ENCODE peak calls at places on chromosomes 7 and 10, in four cellular contexts. One of them, this sample, is unnamed.

GRCh38 chr10:88038268-88038667 is 174.8 kb downstream of the PTEN start:
- DNase-seq in mammary epithelial cell: no peak
- DNase-seq in K562: no peak
- DNase-seq in H9: no peak
- DNase-seq in this sample: no peak

GRCh38 chr10:11605807-11606408 is 5.5 kb downstream of the USP6NL start:
- DNase-seq in mammary epithelial cell: no peak
- DNase-seq in H9: no peak
- DNase-seq in K562: no peak
- DNase-seq in this sample: no peak

GRCh38 chr10:110779489-110779888 is 92.2 kb upstream of the PDCD4 start:
- DNase-seq in H9: no peak
- DNase-seq in mammary epithelial cell: no peak
- DNase-seq in K562: no peak
- DNase-seq in this sample: no peak

GRCh38 chr10:88428442-88428841 is 154.7 kb downstream of the RNLS start:
- DNase-seq in K562: no peak
- DNase-seq in mammary epithelial cell: peak
- DNase-seq in H9: no peak
- DNase-seq in this sample: no peak

GRCh38 chr10:49612513-49613159 is 1.2 kb upstream of the CHAT start:
- DNase-seq in mammary epithelial cell: no peak
- DNase-seq in K562: peak
- DNase-seq in H9: peak
- DNase-seq in this sample: no peak

GRCh38 chr7:77288676-77289320 is 89.2 kb upstream of the FGL2 start:
- DNase-seq in K562: no peak
- DNase-seq in H9: no peak
- DNase-seq in mammary epithelial cell: no peak
- DNase-seq in this sample: no peak

GRCh38 chr7:132656846-132657776 is 80.8 kb upstream of the PLXNA4 start:
- DNase-seq in H9: no peak
- DNase-seq in K562: peak
- DNase-seq in mammary epithelial cell: no peak
- DNase-seq in this sample: no peak

GRCh38 chr7:71144963-71145362 is 13.0 kb downstream of the GALNT17 start:
- DNase-seq in K562: no peak
- DNase-seq in mammary epithelial cell: no peak
- DNase-seq in H9: no peak
- DNase-seq in this sample: no peak

GRCh38 chr7:105664816-105665525 is 83.7 kb upstream of the EFCAB10 start:
- DNase-seq in mammary epithelial cell: no peak
- DNase-seq in K562: peak
- DNase-seq in H9: peak
- DNase-seq in this sample: no peak

GRCh38 chr10:4352566-4352961 is 473.4 kb upstream of the AKR1E2 start:
- DNase-seq in K562: no peak
- DNase-seq in mammary epithelial cell: no peak
- DNase-seq in H9: no peak
- DNase-seq in this sample: no peak

GRCh38 chr10:75042292-75042974 is 69.0 kb upstream of the SAMD8 start:
- DNase-seq in mammary epithelial cell: peak
- DNase-seq in H9: no peak
- DNase-seq in K562: no peak
- DNase-seq in this sample: no peak

GRCh38 chr7:158836692-158837091 is 7.4 kb upstream of the ESYT2 start:
- DNase-seq in mammary epithelial cell: no peak
- DNase-seq in K562: no peak
- DNase-seq in H9: no peak
- DNase-seq in this sample: no peak

GRCh38 chr7:75611557-75612178 is 119.5 kb downstream of the SPDYE5 start:
- DNase-seq in mammary epithelial cell: no peak
- DNase-seq in K562: no peak
- DNase-seq in H9: peak
- DNase-seq in this sample: peak

GRCh38 chr7:99422625-99423024 is 13.9 kb downstream of the BUD31 start:
- DNase-seq in K562: no peak
- DNase-seq in H9: no peak
- DNase-seq in mammary epithelial cell: no peak
- DNase-seq in this sample: no peak

GRCh38 chr7:80643336-80643925 is 5.0 kb downstream of the CD36 start:
- DNase-seq in K562: no peak
- DNase-seq in mammary epithelial cell: peak
- DNase-seq in H9: no peak
- DNase-seq in this sample: no peak

GRCh38 chr7:229184-229964 is 37.0 kb downstream of the FAM20C start:
- DNase-seq in H9: no peak
- DNase-seq in mammary epithelial cell: no peak
- DNase-seq in K562: no peak
- DNase-seq in this sample: no peak

GRCh38 chr10:110364531-110364937 is 59.8 kb upstream of the SMNDC1 start:
- DNase-seq in mammary epithelial cell: peak
- DNase-seq in K562: no peak
- DNase-seq in H9: no peak
- DNase-seq in this sample: no peak

GRCh38 chr10:87095241-87095945 is 387 bp downstream of the SHLD2 start:
- DNase-seq in H9: peak
- DNase-seq in K562: no peak
- DNase-seq in mammary epithelial cell: peak
- DNase-seq in this sample: peak

GRCh38 chr7:20784311-20785210 is 2.1 kb downstream of the SP8 start:
- DNase-seq in mammary epithelial cell: peak
- DNase-seq in K562: no peak
- DNase-seq in H9: peak
- DNase-seq in this sample: peak

GRCh38 chr10:95236068-95236903 is 42.2 kb downstream of the ACSM6 start:
- DNase-seq in K562: no peak
- DNase-seq in H9: no peak
- DNase-seq in mammary epithelial cell: peak
- DNase-seq in this sample: no peak

GRCh38 chr10:132136689-132137088 is 50.1 kb upstream of the DPYSL4 start:
- DNase-seq in mammary epithelial cell: no peak
- DNase-seq in K562: no peak
- DNase-seq in H9: no peak
- DNase-seq in this sample: no peak

GRCh38 chr7:76342222-76342621 is 16.6 kb downstream of the YWHAG start:
- DNase-seq in K562: no peak
- DNase-seq in H9: no peak
- DNase-seq in mammary epithelial cell: no peak
- DNase-seq in this sample: no peak

GRCh38 chr10:54496852-54497251 is 304.2 kb downstream of the PCDH15 start:
- DNase-seq in K562: no peak
- DNase-seq in mammary epithelial cell: no peak
- DNase-seq in H9: no peak
- DNase-seq in this sample: no peak

GRCh38 chr7:92242972-92243371 is 2.7 kb downstream of the KRIT1 start:
- DNase-seq in K562: no peak
- DNase-seq in mammary epithelial cell: no peak
- DNase-seq in H9: no peak
- DNase-seq in this sample: no peak

GRCh38 chr10:33247221-33247907 is 87.1 kb downstream of the NRP1 start:
- DNase-seq in K562: no peak
- DNase-seq in H9: no peak
- DNase-seq in mammary epithelial cell: peak
- DNase-seq in this sample: no peak

GRCh38 chr10:100963826-100964225 is 5.5 kb upstream of the SEMA4G start:
- DNase-seq in mammary epithelial cell: no peak
- DNase-seq in K562: no peak
- DNase-seq in H9: no peak
- DNase-seq in this sample: no peak

GRCh38 chr10:15440204-15440711 is 69.2 kb upstream of the FAM171A1 start:
- DNase-seq in K562: peak
- DNase-seq in H9: no peak
- DNase-seq in mammary epithelial cell: no peak
- DNase-seq in this sample: no peak

GRCh38 chr10:119365773-119366640 is 158.6 kb downstream of the GRK5 start:
- DNase-seq in H9: no peak
- DNase-seq in K562: no peak
- DNase-seq in mammary epithelial cell: no peak
- DNase-seq in this sample: no peak

GRCh38 chr10:132506711-132507466 is 30.7 kb upstream of the INPP5A start:
- DNase-seq in mammary epithelial cell: no peak
- DNase-seq in K562: no peak
- DNase-seq in H9: peak
- DNase-seq in this sample: no peak

GRCh38 chr10:17061418-17061817 is 68.2 kb downstream of the CUBN start:
- DNase-seq in K562: no peak
- DNase-seq in H9: no peak
- DNase-seq in mammary epithelial cell: no peak
- DNase-seq in this sample: no peak

GRCh38 chr10:79381804-79382221 is 34.5 kb downstream of the PPIF start:
- DNase-seq in K562: no peak
- DNase-seq in H9: peak
- DNase-seq in mammary epithelial cell: peak
- DNase-seq in this sample: no peak

GRCh38 chr10:15943461-15943860 is 83.2 kb upstream of the MINDY3 start:
- DNase-seq in H9: no peak
- DNase-seq in K562: no peak
- DNase-seq in mammary epithelial cell: no peak
- DNase-seq in this sample: no peak

GRCh38 chr7:116499168-116500070 is at the start of gene CAV2:
- DNase-seq in H9: peak
- DNase-seq in mammary epithelial cell: peak
- DNase-seq in K562: peak
- DNase-seq in this sample: peak

DNA sequence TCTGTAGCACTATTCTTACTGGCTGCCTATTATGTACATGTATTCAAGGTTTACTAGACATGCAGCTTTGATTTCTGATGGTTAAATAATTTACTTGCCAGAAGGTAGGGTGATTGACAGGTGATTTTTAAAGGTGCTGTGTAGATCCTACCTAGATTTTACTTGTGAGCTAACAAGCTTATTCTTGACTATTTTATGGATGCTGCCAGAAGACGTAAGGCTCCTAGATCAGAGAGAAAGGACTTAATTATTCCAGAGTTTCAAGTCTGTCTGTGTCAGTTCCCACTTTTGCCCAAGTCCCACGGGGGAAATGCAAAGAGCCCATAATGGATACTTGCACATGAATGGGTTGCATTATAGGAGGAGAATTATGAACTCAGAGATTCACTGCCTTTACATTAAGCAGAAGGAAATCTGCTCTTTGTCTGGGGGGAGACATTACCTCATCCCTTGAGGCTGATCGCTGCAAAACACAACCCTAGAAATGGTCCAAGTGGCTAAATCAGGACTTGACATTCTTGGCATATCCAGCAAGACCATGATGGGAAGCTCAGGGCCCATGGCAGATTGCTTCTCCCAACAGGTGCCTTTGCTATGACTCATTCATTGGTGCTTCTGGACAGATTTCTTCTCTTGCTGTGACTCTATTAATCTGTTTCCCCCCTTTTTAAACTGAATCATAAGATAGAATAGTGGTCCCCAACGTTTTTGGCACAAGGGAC is 32.1 kb downstream of the GPR158 start:
- DNase-seq in K562: no peak
- DNase-seq in mammary epithelial cell: no peak
- DNase-seq in H9: no peak
- DNase-seq in this sample: no peak
- TF ChIP-seq CTCF in K562: no peak
- TF ChIP-seq CTCF in mammary epithelial cell: no peak
- TF ChIP-seq CTCF in H9: no peak
- TF ChIP-seq CTCF in this sample: no peak

DNA sequence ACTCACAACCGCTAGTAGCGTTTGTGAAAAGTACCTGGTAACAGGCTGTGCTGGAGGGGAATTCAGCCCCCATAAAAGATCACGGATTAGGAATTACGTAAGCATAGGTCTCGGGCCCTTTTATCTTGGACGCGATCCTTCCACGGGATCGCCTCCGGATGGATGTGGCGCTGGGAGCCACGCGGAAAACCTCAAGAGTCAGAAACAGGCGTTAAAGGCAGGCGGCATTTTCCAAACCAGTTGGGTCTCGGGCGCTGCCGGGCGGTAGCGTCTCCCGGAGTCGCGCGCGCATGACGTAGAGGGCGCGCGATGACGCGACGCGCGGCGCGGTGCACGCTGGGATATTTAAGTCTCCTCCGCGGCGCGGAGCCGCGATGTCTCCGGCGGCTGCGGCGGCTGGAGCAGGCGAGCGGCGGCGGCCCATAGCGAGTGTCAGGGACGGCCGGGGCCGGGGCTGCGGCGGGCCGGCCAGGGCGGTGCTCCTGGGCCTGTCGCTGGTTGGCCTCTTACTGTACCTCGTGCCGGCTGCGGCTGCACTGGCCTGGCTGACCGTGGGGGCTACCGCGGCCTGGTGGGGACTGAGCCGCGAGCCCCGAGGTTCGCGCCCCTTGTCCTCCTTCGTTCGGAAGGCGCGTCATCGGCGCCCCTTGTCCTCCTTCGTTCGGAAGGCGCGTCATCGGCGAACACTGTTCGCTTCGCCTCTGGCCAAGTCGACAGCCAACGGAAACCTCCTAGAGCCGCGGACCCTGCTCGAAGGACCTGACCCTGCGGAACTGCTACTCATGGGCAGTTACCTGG is at the start of gene POM121:
- DNase-seq in mammary epithelial cell: peak
- DNase-seq in K562: peak
- DNase-seq in H9: peak
- DNase-seq in this sample: peak
- TF ChIP-seq CTCF in mammary epithelial cell: no peak
- TF ChIP-seq CTCF in K562: peak
- TF ChIP-seq CTCF in H9: no peak
- TF ChIP-seq CTCF in this sample: no peak

GRCh38 chr7:140722254-140722653 is 25.7 kb downstream of the NDUFB2 start:
- DNase-seq in K562: no peak
- DNase-seq in mammary epithelial cell: no peak
- DNase-seq in H9: no peak
- DNase-seq in this sample: no peak
- TF ChIP-seq CTCF in K562: no peak
- TF ChIP-seq CTCF in mammary epithelial cell: no peak
- TF ChIP-seq CTCF in H9: no peak
- TF ChIP-seq CTCF in this sample: no peak

GRCh38 chr7:29878081-29878688 is 71.9 kb downstream of the WIPF3 start:
- DNase-seq in mammary epithelial cell: peak
- DNase-seq in H9: no peak
- DNase-seq in K562: peak
- DNase-seq in this sample: no peak
- TF ChIP-seq CTCF in mammary epithelial cell: peak
- TF ChIP-seq CTCF in H9: peak
- TF ChIP-seq CTCF in K562: peak
- TF ChIP-seq CTCF in this sample: peak

GRCh38 chr7:122014697-122015096 is 129.4 kb downstream of the AASS start:
- DNase-seq in K562: no peak
- DNase-seq in H9: no peak
- DNase-seq in mammary epithelial cell: no peak
- DNase-seq in this sample: no peak
- TF ChIP-seq CTCF in K562: peak
- TF ChIP-seq CTCF in H9: peak
- TF ChIP-seq CTCF in mammary epithelial cell: no peak
- TF ChIP-seq CTCF in this sample: no peak

DNA sequence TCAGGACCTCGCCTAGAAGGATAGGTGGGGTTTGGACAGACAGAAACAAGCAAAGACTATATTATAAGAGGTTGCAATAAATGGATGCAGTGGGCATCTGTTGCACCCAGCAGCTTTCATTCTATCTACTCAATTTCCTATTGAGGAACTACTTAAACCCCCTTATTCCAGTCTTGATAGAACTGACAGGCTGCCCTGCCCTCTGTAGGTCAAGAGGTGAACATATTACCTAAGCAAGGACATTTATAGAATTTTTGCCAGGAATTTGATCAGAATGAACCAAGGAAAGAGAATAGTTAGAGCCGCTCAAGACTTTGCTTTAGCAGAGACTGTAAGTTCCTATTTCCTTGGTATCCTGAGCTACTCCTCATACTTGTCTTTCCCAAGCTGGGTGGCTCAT is 9.5 kb downstream of the VTI1A start:
- DNase-seq in mammary epithelial cell: no peak
- DNase-seq in H9: no peak
- DNase-seq in K562: no peak
- DNase-seq in this sample: no peak
- TF ChIP-seq CTCF in mammary epithelial cell: no peak
- TF ChIP-seq CTCF in H9: peak
- TF ChIP-seq CTCF in K562: peak
- TF ChIP-seq CTCF in this sample: peak